ENCODE peak calls at places on chromosomes 7 and 10, in six cellular contexts. L is ovary, G is Peyer's patch, H is NB4, R is HepG2, S is transverse colon. C is an unnamed sample.

GRCh38 chr7:30348083-30348560 is 63.7 kb downstream of the ZNRF2 start:
- DNase-seq in H (peak; percentile 93), G (no peak), L (no peak), R (peak; percentile 30), S (no peak), C (no peak)

GRCh38 chr7:27576360-27576944 is 86.2 kb downstream of the HIBADH start:
- DNase-seq in G (no peak), H (peak; percentile 71), L (no peak), R (peak; percentile 21), S (no peak), C (no peak)

GRCh38 chr7:37311282-37311868 is 137.3 kb downstream of the ELMO1 start:
- DNase-seq in S (no peak), R (no peak), G (no peak), H (no peak), L (no peak), C (no peak)

GRCh38 chr10:103859161-103860141 is 4.1 kb upstream of the SH3PXD2A start:
- DNase-seq in L (peak; percentile 79), G (no peak), S (peak; percentile 73), R (peak; percentile 72), H (peak; percentile 83), C (no peak)

GRCh38 chr10:91349381-91349780 is 60.8 kb upstream of the HECTD2 start:
- DNase-seq in R (no peak), S (no peak), L (no peak), H (no peak), G (no peak), C (no peak)

GRCh38 chr7:13090959-13091358 is 403.5 kb downstream of the ARL4A start:
- DNase-seq in R (no peak), H (no peak), S (no peak), G (no peak), L (no peak), C (no peak)

GRCh38 chr10:123538401-123539320 is 127.5 kb upstream of the GPR26 start:
- DNase-seq in R (no peak), L (no peak), S (no peak), H (no peak), G (no peak), C (peak; percentile 43)

GRCh38 chr7:116227678-116228239 is 17.4 kb downstream of the TES start:
- DNase-seq in G (no peak), S (no peak), R (no peak), L (no peak), H (no peak), C (no peak)

GRCh38 chr7:100965051-100965722 is 4.2 kb upstream of the MUC12 start:
- DNase-seq in H (peak; percentile 6), R (no peak), G (no peak), S (no peak), L (no peak), C (no peak)

GRCh38 chr10:68516766-68517165 is 10.6 kb downstream of the SLC25A16 start:
- DNase-seq in L (no peak), R (no peak), S (no peak), H (no peak), G (no peak), C (no peak)

DNA sequence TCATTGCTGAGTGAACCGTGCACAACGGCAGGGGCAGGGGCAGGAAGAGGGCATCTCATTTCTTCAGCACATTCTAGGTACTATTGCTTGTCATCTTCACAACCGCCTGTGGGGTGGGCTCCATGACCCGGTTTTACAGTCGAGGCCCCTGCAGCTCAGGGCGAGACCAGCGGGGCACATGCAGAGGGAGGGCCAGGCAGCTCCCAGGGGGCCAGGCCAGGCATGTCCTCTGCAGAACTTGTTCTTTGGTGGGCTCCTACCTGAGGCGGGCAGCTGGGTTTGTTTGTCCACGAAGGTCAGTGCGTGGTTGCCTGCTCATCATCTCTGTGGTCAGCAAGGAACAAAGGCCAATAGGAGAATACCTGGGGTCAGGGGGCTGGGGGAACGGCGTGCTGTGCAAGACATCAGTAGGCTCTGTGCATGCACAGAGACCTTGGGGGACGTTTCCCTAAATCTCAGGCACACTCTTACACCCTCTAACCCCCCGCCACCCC is 75.1 kb upstream of the LEP start:
- DNase-seq in L (no peak), R (no peak), H (no peak), G (no peak), S (no peak), C (peak; percentile 72)
- H3K4me3 ChIP-seq in L (no peak overlapping the region), R (no peak overlapping the region), H (no peak overlapping the region), G (peak overlapping the region; percentile 45), S (peak overlapping the region; percentile 52), C (no peak overlapping the region)

DNA sequence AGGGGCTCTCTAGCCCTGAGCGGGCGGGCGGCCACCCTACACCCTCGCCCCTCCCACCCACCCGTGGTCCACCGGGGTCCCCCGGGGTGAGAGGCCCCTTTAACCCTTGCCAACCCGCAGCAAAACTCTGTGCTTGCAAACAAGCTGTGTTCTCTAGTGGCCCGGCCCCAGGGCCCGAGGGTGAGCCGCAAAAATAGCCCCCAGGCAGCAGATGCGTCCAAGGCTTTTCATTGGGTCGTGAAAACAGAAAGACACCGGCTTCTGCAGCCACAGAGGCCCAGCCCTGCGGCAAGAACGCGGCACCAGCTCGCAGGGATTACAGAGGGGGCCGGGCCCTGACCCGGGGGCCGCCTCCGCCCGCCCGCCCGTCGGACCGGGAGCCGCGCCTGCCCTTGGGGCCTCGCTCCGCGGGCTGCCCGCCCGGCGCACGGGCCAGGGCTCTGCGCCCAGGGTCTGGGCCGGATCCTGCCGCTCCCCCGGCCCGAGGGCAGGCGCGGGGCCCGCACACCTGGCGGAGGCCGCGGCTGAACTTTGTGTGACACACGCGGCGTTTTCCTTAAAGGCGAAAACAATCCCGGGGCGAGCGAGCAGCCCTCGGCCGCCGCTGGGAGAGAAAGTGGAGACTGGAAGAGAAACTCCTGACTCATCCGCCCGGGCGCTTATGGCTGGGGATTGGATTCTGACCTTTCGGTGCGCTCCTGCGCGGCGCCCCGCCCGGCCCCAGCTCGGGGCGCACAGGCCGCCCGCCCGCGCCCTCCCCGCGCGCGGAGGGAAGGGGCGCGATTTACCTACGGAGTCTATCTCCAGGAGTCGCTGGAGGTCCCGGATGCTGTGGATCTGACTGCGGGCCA is 2.8 kb downstream of the PDGFA start:
- DNase-seq in S (peak; percentile 83), H (no peak), L (peak; percentile 63), G (peak; percentile 91), R (peak; percentile 43), C (no peak)
- TF ChIP-seq POLR2A in S (peak; percentile 61), H (no peak), L (no peak), G (peak; percentile 84), R (no peak), C (no peak)

GRCh38 chr10:64376169-64376568 is 855.0 kb downstream of the REEP3 start:
- DNase-seq in H (no peak), L (no peak), R (no peak), S (no peak), G (no peak), C (no peak)
- TF ChIP-seq CTCF in H (no peak), L (no peak), R (peak; percentile 30), S (no peak), G (peak; percentile 26), C (no peak)

GRCh38 chr7:35787925-35788324 is 12.9 kb upstream of the SEPTIN7 start:
- DNase-seq in S (no peak), G (no peak), R (no peak), H (no peak), L (no peak), C (no peak)
- H3K4me3 ChIP-seq in S (no peak overlapping the region), G (no peak overlapping the region), R (no peak overlapping the region), H (no peak overlapping the region), L (no peak overlapping the region), C (no peak overlapping the region)